ENCODE peak calls at places on chromosomes 5 and 9, in five cellular contexts. E is thyroid gland, A is left ventricle myocardium inferior, I is sigmoid colon, F is right cardiac atrium. L is an unnamed sample. For H3K27me3, the result is how much of the 10 kb centered on the place peaks cover.

GRCh38 chr5:132313378-132313777 is 19.2 kb downstream of the SLC22A4 start:
- DNase-seq in I (no peak), A (no peak), E (no peak), F (no peak), L (no peak)

GRCh38 chr9:81575976-81576375 is 113.4 kb downstream of the TLE1 start:
- DNase-seq in A (no peak), F (no peak), E (no peak), I (no peak), L (no peak)

GRCh38 chr5:122089614-122090013 is 11.6 kb upstream of the LOX start:
- DNase-seq in F (no peak), E (no peak), I (no peak), A (no peak), L (no peak)

GRCh38 chr9:107462691-107463090 is 26.9 kb downstream of the KLF4 start:
- DNase-seq in I (no peak), E (no peak), A (no peak), F (no peak), L (no peak)

GRCh38 chr5:991472-992267 is 16.9 kb upstream of the NKD2 start:
- DNase-seq in A (no peak), E (no peak), I (peak), F (peak), L (peak)

GRCh38 chr5:33841829-33842228 is 50.0 kb downstream of the ADAMTS12 start:
- DNase-seq in E (no peak), A (no peak), I (no peak), F (no peak), L (no peak)

GRCh38 chr9:77987104-77987656 is 44.4 kb downstream of the GNAQ start:
- DNase-seq in I (no peak), A (no peak), E (no peak), F (no peak), L (no peak)

GRCh38 chr5:135185461-135186075 is 151.5 kb upstream of the PITX1 start:
- DNase-seq in F (no peak), I (no peak), E (peak), A (no peak), L (no peak)

GRCh38 chr9:101356619-101357018 is 28.2 kb downstream of the BAAT start:
- DNase-seq in F (no peak), E (no peak), A (no peak), I (no peak), L (no peak)

GRCh38 chr5:103428411-103428871 is 134.1 kb downstream of the NUDT12 start:
- DNase-seq in I (no peak), F (peak), E (peak), A (peak), L (peak)

GRCh38 chr5:30932611-30933010 is 260.9 kb upstream of the CDH6 start:
- DNase-seq in F (no peak), E (no peak), I (no peak), A (no peak), L (no peak)

GRCh38 chr5:74231697-74232096 is 408.8 kb downstream of the ENC1 start:
- DNase-seq in F (no peak), A (no peak), E (no peak), I (no peak), L (no peak)

GRCh38 chr5:92374859-92375258 is 991.7 kb upstream of the ARRDC3 start:
- DNase-seq in E (no peak), I (no peak), A (no peak), F (peak), L (peak)

GRCh38 chr9:124768778-124769350 is 2.2 kb downstream of the NR6A1 start:
- DNase-seq in A (no peak), E (no peak), I (no peak), F (no peak), L (no peak)

GRCh38 chr5:36630201-36630968 is 24.0 kb downstream of the SLC1A3 start:
- DNase-seq in A (no peak), E (no peak), I (no peak), F (no peak), L (no peak)

GRCh38 chr5:98299435-98299834 is 474.0 kb upstream of the RGMB start:
- DNase-seq in A (no peak), E (no peak), F (no peak), I (no peak), L (no peak)

GRCh38 chr9:112747094-112747493 is 3.5 kb upstream of the SNX30 start:
- DNase-seq in E (no peak), F (no peak), A (no peak), I (no peak), L (no peak)

GRCh38 chr5:893137-893506 is 438 bp downstream of the TRIP13 start:
- DNase-seq in E (no peak), A (no peak), F (no peak), I (peak), L (no peak)

DNA sequence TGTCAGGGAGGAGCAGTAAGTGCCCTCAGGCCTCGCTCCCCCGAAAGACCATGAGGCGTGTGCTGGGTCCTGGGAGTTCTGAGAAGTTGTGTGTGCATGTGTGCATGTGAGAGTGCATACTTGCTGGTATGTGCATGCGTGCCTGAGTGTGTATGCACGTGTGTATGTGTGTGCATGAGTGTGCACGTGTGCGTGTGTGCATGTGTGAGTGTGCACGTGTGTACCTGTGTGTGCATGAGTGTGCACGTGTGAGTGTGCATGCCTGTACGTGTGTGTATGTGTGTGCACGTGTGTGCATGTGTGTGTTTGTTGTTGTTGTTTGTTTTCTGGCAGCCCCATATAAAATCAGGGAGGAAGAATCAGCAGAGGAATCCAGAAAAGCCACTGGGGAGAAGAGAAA is 426.7 kb downstream of the IRX2 start:
- DNase-seq in F (no peak), I (no peak), A (no peak), E (no peak), L (no peak)
- H3K27me3 ChIP-seq in F (under half), I (under half), A (half or more), E (under half), L (under half)

GRCh38 chr9:132411091-132411508 is 1.1 kb downstream of the CFAP77 start:
- DNase-seq in A (peak), I (no peak), F (peak), E (peak), L (no peak)
- H3K27me3 ChIP-seq in A (half or more), I (half or more), F (under half), E (under half), L (under half)

GRCh38 chr5:141149812-141150211 is at the start of gene PCDHB6:
- DNase-seq in E (no peak), A (no peak), I (no peak), F (no peak), L (no peak)
- H3K27me3 ChIP-seq in E (under half), A (half or more), I (under half), F (under half), L (under half)

DNA sequence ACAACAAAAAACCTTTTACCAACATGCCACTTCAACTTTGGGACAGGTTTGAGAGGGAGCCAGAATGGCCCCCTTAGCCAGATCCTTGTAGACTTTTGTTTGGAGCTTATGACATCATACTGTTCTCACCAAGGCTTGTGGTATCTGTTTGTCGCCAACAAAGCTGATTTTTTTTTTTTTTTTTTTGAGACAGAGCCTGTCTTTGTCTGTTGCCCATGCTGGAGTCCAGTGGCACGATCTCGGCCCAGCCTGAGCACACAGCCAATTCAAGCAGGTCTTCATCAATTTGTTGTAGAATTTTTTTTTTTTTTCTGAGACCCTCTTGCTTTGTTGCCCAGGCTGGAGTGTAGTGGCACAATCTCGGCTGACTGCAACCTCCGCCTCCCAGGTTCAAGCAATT is 26.4 kb upstream of the NTNG2 start:
- DNase-seq in E (no peak), I (no peak), A (no peak), F (no peak), L (no peak)
- H3K27me3 ChIP-seq in E (under half), I (under half), A (half or more), F (under half), L (under half)

GRCh38 chr9:129484325-129485000 is 136.4 kb downstream of the C9orf50 start:
- DNase-seq in E (no peak), F (no peak), I (no peak), A (no peak), L (no peak)

GRCh38 chr9:129487307-129487657 is 133.6 kb downstream of the C9orf50 start:
- DNase-seq in I (no peak), F (peak), E (no peak), A (no peak), L (no peak)

GRCh38 chr9:129483467-129484324 is 137.2 kb downstream of the C9orf50 start:
- DNase-seq in F (peak), I (peak), A (peak), E (peak), L (peak)

GRCh38 chr9:129486496-129487306 is 134.2 kb downstream of the C9orf50 start:
- DNase-seq in F (peak), I (peak), E (peak), A (peak), L (no peak)

DNA sequence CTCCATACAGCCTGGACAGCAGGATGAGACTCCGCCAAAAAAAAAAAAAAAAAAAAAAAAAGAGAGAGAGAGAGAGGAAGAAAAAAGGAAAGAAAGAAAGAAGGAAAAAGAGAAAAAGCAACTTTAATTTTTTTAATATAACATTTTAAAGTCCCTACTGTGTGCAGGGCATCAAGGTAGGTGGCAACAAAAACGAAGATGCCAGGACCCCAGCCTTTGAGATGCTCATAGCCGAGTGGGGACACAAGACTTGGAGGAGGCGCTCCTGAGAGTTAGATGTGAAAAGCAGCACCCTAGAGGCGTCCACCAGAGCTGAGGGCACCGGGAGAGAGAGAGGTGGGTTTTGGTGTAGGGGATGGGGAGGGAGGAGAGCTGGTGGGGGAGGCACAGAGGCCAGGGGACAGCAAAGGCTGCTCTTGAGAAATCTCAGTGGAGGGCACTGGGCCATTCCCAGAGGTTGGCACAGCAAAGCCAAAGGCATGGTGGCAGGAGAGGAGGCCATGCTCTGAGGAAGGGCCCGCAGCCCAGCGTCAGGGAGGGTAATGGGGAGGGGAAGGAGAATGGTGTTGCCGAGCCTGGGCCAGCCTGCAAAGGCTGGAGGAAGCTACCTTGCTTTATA is 135.7 kb downstream of the C9orf50 start:
- DNase-seq in F (peak), I (no peak), A (no peak), E (peak), L (no peak)
- H3K27me3 ChIP-seq in F (under half), I (under half), A (under half), E (under half), L (under half)

L was measured in left lung.